ENCODE peak calls at places on chromosomes 6 and 20, in six cellular contexts. Y, D, H, C, Z and F are unnamed samples.

GRCh38 chr6:37083243-37084138 is 78.0 kb downstream of the FGD2 start:
- DNase-seq in Y (peak), D (no peak), H (peak), C (peak), Z (peak), F (no peak)

GRCh38 chr20:60584221-60584620 is 626.0 kb downstream of the CDH26 start:
- DNase-seq in Y (no peak), D (no peak), H (no peak), C (no peak), Z (peak), F (no peak)

GRCh38 chr6:152124432-152125074 is 317.1 kb downstream of the ESR1 start:
- DNase-seq in Y (peak), D (no peak), H (no peak), C (peak), Z (peak), F (no peak)

GRCh38 chr6:148747493-148748160 is 797 bp downstream of the UST start:
- DNase-seq in Y (peak), D (peak), H (peak), C (peak), Z (peak), F (peak)

GRCh38 chr6:79949235-79949634 is 1.9 kb upstream of the ELOVL4 start:
- DNase-seq in Y (peak), D (peak), H (no peak), C (peak), Z (peak), F (peak)

GRCh38 chr20:1971893-1972586 is 21.8 kb downstream of the PDYN start:
- DNase-seq in Y (no peak), D (no peak), H (no peak), C (no peak), Z (no peak), F (no peak)

GRCh38 chr6:14540859-14541540 is 423.4 kb downstream of the CD83 start:
- DNase-seq in Y (no peak), D (no peak), H (no peak), C (peak), Z (peak), F (no peak)

GRCh38 chr6:14079433-14079832 is 38.1 kb upstream of the CD83 start:
- DNase-seq in Y (peak), D (no peak), H (no peak), C (peak), Z (peak), F (peak)

GRCh38 chr6:41730531-41731436 is 4.6 kb downstream of the TFEB start:
- DNase-seq in Y (peak), D (no peak), H (no peak), C (no peak), Z (no peak), F (no peak)

GRCh38 chr6:95679981-95680380 is 102.6 kb downstream of the MANEA start:
- DNase-seq in Y (no peak), D (no peak), H (no peak), C (no peak), Z (no peak), F (no peak)

GRCh38 chr6:25452027-25452426 is 172.9 kb downstream of the CARMIL1 start:
- DNase-seq in Y (no peak), D (no peak), H (no peak), C (no peak), Z (no peak), F (no peak)

GRCh38 chr6:146915671-146916127 is 288.5 kb upstream of the STXBP5 start:
- DNase-seq in Y (no peak), D (no peak), H (no peak), C (peak), Z (peak), F (no peak)

GRCh38 chr6:46042355-46042999 is 26.8 kb upstream of the CLIC5 start:
- DNase-seq in Y (peak), D (peak), H (no peak), C (peak), Z (peak), F (peak)

GRCh38 chr20:1505871-1506270 is 14.7 kb upstream of the SIRPB2 start:
- DNase-seq in Y (no peak), D (no peak), H (no peak), C (no peak), Z (peak), F (no peak)

GRCh38 chr6:150685860-150686259 is 86.2 kb downstream of the PLEKHG1 start:
- DNase-seq in Y (no peak), D (peak), H (no peak), C (peak), Z (peak), F (peak)

GRCh38 chr6:53651149-53651763 is 14.3 kb downstream of the KLHL31 start:
- DNase-seq in Y (peak), D (peak), H (peak), C (peak), Z (peak), F (peak)

GRCh38 chr6:166420351-166420750 is 37.6 kb upstream of the MPC1 start:
- DNase-seq in Y (peak), D (no peak), H (no peak), C (peak), Z (peak), F (peak)

GRCh38 chr6:40343887-40344565 is 243.1 kb downstream of the LRFN2 start:
- DNase-seq in Y (no peak), D (no peak), H (no peak), C (no peak), Z (no peak), F (no peak)

GRCh38 chr6:123661105-123661891 is 24.5 kb upstream of the TRDN start:
- DNase-seq in Y (no peak), D (no peak), H (no peak), C (no peak), Z (no peak), F (no peak)

GRCh38 chr20:50271201-50271600 is 80.6 kb downstream of the CEBPB start:
- DNase-seq in Y (no peak), D (no peak), H (no peak), C (no peak), Z (no peak), F (no peak)

GRCh38 chr6:39520943-39521342 is 198.4 kb upstream of the KCNK16 start:
- DNase-seq in Y (no peak), D (no peak), H (no peak), C (no peak), Z (no peak), F (no peak)

GRCh38 chr6:33613146-33613793 is 7.9 kb upstream of the ITPR3 start:
- DNase-seq in Y (peak), D (no peak), H (no peak), C (peak), Z (peak), F (peak)

GRCh38 chr6:3708540-3708939 is 43.0 kb downstream of the PXDC1 start:
- DNase-seq in Y (no peak), D (no peak), H (no peak), C (no peak), Z (peak), F (no peak)

GRCh38 chr6:91751496-91751895 is 1164.6 kb upstream of the MAP3K7 start:
- DNase-seq in Y (no peak), D (no peak), H (no peak), C (no peak), Z (no peak), F (no peak)

GRCh38 chr6:14066782-14067406 is 50.7 kb upstream of the CD83 start:
- DNase-seq in Y (peak), D (peak), H (no peak), C (peak), Z (peak), F (peak)

GRCh38 chr20:324177-325042 is 942 bp upstream of the SOX12 start:
- DNase-seq in Y (peak), D (peak), H (peak), C (peak), Z (peak), F (peak)
- TF ChIP-seq CTCF in Y (peak), D (peak), H (no peak), C (peak), Z (peak), F (no peak)

GRCh38 chr20:5312518-5312917 is 4.2 kb downstream of the PROKR2 start:
- DNase-seq in Y (no peak), D (no peak), H (no peak), C (no peak), Z (no peak), F (no peak)

GRCh38 chr20:5315807-5316187 is 957 bp downstream of the PROKR2 start:
- DNase-seq in Y (no peak), D (no peak), H (no peak), C (no peak), Z (no peak), F (no peak)

GRCh38 chr20:5313916-5314315 is 2.8 kb downstream of the PROKR2 start:
- DNase-seq in Y (no peak), D (no peak), H (no peak), C (no peak), Z (no peak), F (no peak)

GRCh38 chr20:5316188-5317158 is at the start of gene PROKR2:
- DNase-seq in Y (no peak), D (peak), H (no peak), C (no peak), Z (peak), F (no peak)
- TF ChIP-seq CTCF in Y (no peak), D (no peak), H (no peak), C (no peak), Z (no peak), F (no peak)

GRCh38 chr6:136031982-136032381 is 180.5 kb downstream of the PDE7B start:
- DNase-seq in Y (peak), D (peak), H (no peak), C (peak), Z (peak), F (peak)

GRCh38 chr6:136036071-136036380 is 184.5 kb downstream of the PDE7B start:
- DNase-seq in Y (no peak), D (no peak), H (no peak), C (no peak), Z (no peak), F (no peak)

GRCh38 chr6:136035378-136036070 is 184.0 kb downstream of the PDE7B start:
- DNase-seq in Y (peak), D (no peak), H (no peak), C (peak), Z (peak), F (no peak)

GRCh38 chr6:136036601-136037000 is 185.1 kb downstream of the PDE7B start:
- DNase-seq in Y (peak), D (no peak), H (no peak), C (no peak), Z (no peak), F (no peak)

DNA sequence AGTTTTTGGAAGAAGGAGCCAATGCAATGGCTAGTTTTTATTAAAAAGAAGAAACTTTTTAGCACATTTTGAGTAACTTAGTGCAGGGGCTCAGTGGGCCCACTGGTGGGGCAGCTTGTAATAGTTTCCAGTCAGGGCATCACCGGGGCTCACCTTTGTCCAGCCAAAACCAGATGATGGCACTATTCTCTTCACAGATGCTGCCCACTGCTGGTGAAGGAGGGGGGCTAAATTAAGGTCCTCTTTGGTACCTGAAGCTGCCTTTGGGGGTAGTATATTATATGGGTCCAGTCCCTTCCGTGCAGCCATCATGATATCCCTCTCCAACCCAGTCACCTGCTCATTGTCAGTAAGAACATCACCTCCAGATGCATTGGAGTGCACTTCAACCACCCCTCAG is 182.9 kb downstream of the PDE7B start:
- DNase-seq in Y (no peak), D (no peak), H (no peak), C (no peak), Z (no peak), F (no peak)
- TF ChIP-seq CTCF in Y (no peak), D (no peak), H (no peak), C (no peak), Z (no peak), F (no peak)

GRCh38 chr6:17103715-17104114 is 1.9 kb downstream of the STMND1 start:
- DNase-seq in Y (no peak), D (no peak), H (no peak), C (no peak), Z (no peak), F (no peak)
- TF ChIP-seq CTCF in Y (no peak), D (peak), H (no peak), C (peak), Z (no peak), F (no peak)

GRCh38 chr20:31605902-31606677 is 1.0 kb downstream of the ID1 start:
- DNase-seq in Y (peak), D (no peak), H (no peak), C (no peak), Z (no peak), F (peak)
- TF ChIP-seq CTCF in Y (no peak), D (no peak), H (no peak), C (no peak), Z (no peak), F (no peak)